ENCODE peak calls at places on chromosomes 6 and 20, in seven cellular contexts. C, Y, K, U, M, G and A are unnamed samples.

GRCh38 chr6:11645016-11645415 is 107.5 kb downstream of the TMEM170B start:
- DNase-seq in M (peak; percentile 28), U (no peak), C (no peak), G (no peak), K (no peak), Y (no peak), A (no peak)

GRCh38 chr20:45358282-45359068 is 4.5 kb upstream of the SYS1 start:
- DNase-seq in C (peak; percentile 91), G (no peak), K (peak; percentile 64), Y (no peak), M (no peak), U (peak; percentile 88), A (no peak)

GRCh38 chr20:47181056-47181862 is 175.2 kb downstream of the ZMYND8 start:
- DNase-seq in C (no peak), M (peak; percentile 60), U (no peak), Y (no peak), G (no peak), K (peak; percentile 92), A (no peak)

GRCh38 chr20:22575087-22575721 is 9.2 kb downstream of the FOXA2 start:
- DNase-seq in M (no peak), Y (no peak), K (peak; percentile 23), G (no peak), U (no peak), C (no peak), A (no peak)

GRCh38 chr6:166512567-166512966 is 73.9 kb downstream of the RAMACL start:
- DNase-seq in C (no peak), G (no peak), M (no peak), K (no peak), U (no peak), Y (no peak), A (peak; percentile 64)

GRCh38 chr6:129248976-129249375 is 366.0 kb downstream of the LAMA2 start:
- DNase-seq in Y (no peak), U (no peak), G (no peak), K (no peak), C (no peak), M (no peak), A (no peak)

GRCh38 chr6:121479486-121480098 is 44.1 kb downstream of the GJA1 start:
- DNase-seq in G (no peak), Y (no peak), K (no peak), M (no peak), C (no peak), U (no peak), A (no peak)

GRCh38 chr20:61185841-61186601 is 66.0 kb upstream of the CDH4 start:
- DNase-seq in U (no peak), M (peak; percentile 50), K (no peak), G (no peak), Y (no peak), C (no peak), A (no peak)

GRCh38 chr6:84466521-84466920 is 239.1 kb upstream of the CEP162 start:
- DNase-seq in G (no peak), M (peak; percentile 25), C (no peak), K (no peak), U (no peak), Y (no peak), A (no peak)

GRCh38 chr20:63895886-63896135 is 885 bp downstream of the DNAJC5 start:
- DNase-seq in M (no peak), U (no peak), C (no peak), K (no peak), Y (no peak), G (no peak), A (no peak)

GRCh38 chr6:21754891-21755290 is 161.3 kb downstream of the SOX4 start:
- DNase-seq in K (no peak), U (no peak), G (no peak), M (peak; percentile 42), Y (no peak), C (no peak), A (no peak)

GRCh38 chr6:33014841-33015634 is 5.6 kb upstream of the HLA-DOA start:
- DNase-seq in K (peak; percentile 77), U (no peak), C (no peak), M (peak; percentile 84), Y (peak; percentile 80), G (no peak), A (peak; percentile 52)

GRCh38 chr20:58450259-58450658 is 61.2 kb downstream of the VAPB start:
- DNase-seq in K (no peak), M (no peak), U (no peak), C (no peak), G (no peak), Y (no peak), A (no peak)
- H3K4me3 ChIP-seq in K (no peak overlapping the region), M (no peak overlapping the region), U (no peak overlapping the region), C (no peak overlapping the region), G (no peak overlapping the region), Y (no peak overlapping the region), A (no peak overlapping the region)

DNA sequence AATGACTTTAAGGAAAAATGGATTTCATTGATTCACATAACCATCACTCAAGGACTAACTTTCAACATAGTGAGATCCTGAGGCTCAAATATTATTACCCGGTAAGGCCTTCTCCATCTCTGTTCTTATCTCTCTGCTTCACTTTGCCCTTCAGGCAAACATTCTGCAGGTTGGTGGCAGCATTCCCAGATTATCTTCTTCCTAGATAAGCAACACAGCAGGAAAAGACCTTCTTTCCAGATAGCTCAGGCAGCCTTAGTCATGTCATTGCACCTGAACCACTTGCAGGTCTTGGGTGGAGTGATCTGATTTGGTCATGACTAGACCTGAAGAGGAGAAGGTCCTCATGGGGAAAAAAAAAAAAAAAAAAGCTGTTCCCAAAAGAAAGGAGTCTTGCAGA is 5.3 kb upstream of the HIVEP2 start:
- DNase-seq in Y (no peak), G (no peak), U (no peak), K (no peak), M (peak; percentile 24), C (no peak), A (no peak)
- H3K4me3 ChIP-seq in Y (no peak overlapping the region), G (no peak overlapping the region), U (no peak overlapping the region), K (no peak overlapping the region), M (no peak overlapping the region), C (no peak overlapping the region), A (no peak overlapping the region)

GRCh38 chr6:150142304-150142656 is 564 bp upstream of the PPP1R14C start:
- DNase-seq in U (peak; percentile 81), G (no peak), K (no peak), M (no peak), Y (no peak), C (no peak), A (no peak)
- H3K4me3 ChIP-seq in U (peak overlapping the region; percentile 53), G (peak overlapping the region; percentile 51), K (no peak overlapping the region), M (peak overlapping the region; percentile 49), Y (peak overlapping the region; percentile 84), C (no peak overlapping the region), A (no peak overlapping the region)

GRCh38 chr20:62280303-62280702 is 22.5 kb upstream of the ADRM1 start:
- DNase-seq in Y (no peak), M (no peak), K (no peak), C (no peak), G (no peak), U (no peak), A (no peak)

GRCh38 chr20:62274332-62275262 is 28.2 kb upstream of the ADRM1 start:
- DNase-seq in Y (no peak), U (no peak), K (no peak), G (no peak), M (no peak), C (no peak), A (no peak)

GRCh38 chr20:62275263-62275619 is 27.6 kb upstream of the ADRM1 start:
- DNase-seq in U (no peak), G (no peak), Y (no peak), C (no peak), K (no peak), M (no peak), A (no peak)

GRCh38 chr20:62276448-62276847 is 26.3 kb upstream of the ADRM1 start:
- DNase-seq in Y (no peak), M (no peak), K (no peak), G (no peak), U (no peak), C (no peak), A (no peak)

DNA sequence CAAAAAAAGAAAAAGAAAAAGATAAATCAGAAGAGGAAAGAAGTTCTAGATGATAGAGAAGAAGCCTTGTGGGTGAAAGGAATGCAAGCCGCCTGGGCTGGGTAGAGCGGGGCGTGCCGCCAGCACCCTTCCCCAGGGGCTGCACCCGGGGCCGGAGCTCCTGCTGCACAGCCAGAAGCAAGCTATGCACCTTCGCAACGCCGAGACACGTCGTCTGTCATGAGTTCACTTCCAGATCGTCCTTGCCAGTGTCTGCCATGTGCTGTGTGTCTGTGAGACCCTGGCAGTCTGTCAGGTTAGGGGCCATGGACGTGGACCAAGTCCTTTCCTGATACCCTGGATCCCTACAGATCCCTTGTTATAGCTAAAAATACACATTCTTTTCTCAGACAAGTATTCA is 25.5 kb upstream of the ADRM1 start:
- DNase-seq in M (no peak), U (no peak), Y (no peak), C (no peak), K (no peak), G (no peak), A (no peak)
- H3K4me3 ChIP-seq in M (no peak overlapping the region), U (no peak overlapping the region), Y (no peak overlapping the region), C (no peak overlapping the region), K (no peak overlapping the region), G (no peak overlapping the region), A (no peak overlapping the region)

GRCh38 chr20:34300809-34301586 is 2.2 kb downstream of the AHCY start:
- DNase-seq in Y (no peak), K (peak; percentile 90), G (no peak), U (no peak), C (no peak), M (peak; percentile 40), A (no peak)

GRCh38 chr20:34302723-34303528 is at the start of gene AHCY:
- DNase-seq in M (peak; percentile 98), K (peak; percentile 97), U (peak; percentile 99), Y (peak; percentile 93), G (peak; percentile 99), C (peak; percentile 97), A (peak; percentile 86)

GRCh38 chr20:34302312-34302722 is 838 bp downstream of the AHCY start:
- DNase-seq in Y (no peak), U (no peak), G (no peak), K (peak; percentile 39), C (no peak), M (peak; percentile 16), A (no peak)

GRCh38 chr20:34299925-34300806 is 3.0 kb downstream of the AHCY start:
- DNase-seq in U (no peak), K (peak; percentile 87), G (no peak), Y (no peak), C (no peak), M (peak; percentile 30), A (no peak)

DNA sequence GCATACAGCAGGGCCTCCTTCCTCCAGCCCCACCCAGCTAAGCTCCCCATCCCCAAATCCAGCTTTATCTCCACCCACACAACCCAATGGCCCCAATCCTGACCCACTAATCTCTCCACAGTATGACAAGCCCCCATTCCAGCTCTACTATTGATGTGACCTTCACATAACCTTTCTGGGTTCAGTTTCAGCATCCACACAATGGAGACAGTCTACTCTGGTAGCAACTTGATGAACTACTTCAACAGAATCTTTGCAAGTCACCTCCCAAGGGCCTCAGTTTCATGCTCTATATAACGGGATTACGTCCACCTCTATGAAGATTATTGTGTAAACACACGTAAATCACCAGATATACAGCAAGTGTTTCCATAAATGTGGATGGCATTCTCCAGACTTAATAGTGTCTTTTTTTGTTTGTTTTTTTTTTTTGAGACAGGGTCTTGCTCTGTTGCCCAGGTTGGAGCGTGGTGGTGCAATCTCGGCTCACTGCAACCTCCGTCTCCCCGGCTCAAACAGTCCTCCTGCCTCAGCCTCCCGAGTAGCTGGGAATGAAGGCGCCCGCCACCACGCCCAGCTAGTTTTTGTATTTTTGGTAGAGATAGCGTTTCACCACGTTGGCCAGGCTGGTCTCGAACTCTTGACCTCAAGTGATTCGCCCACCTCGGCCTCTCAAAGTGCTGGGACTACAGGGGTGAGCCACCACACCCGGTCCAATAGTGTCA is 1.4 kb downstream of the AHCY start:
- DNase-seq in G (no peak), M (no peak), K (no peak), Y (no peak), U (no peak), C (no peak), A (no peak)
- H3K4me3 ChIP-seq in G (peak overlapping the region; percentile 89), M (peak overlapping the region; percentile 86), K (peak overlapping the region; percentile 80), Y (peak overlapping the region; percentile 80), U (peak overlapping the region; percentile 94), C (peak overlapping the region; percentile 85), A (peak overlapping the region; percentile 92)